ENCODE peak calls at places on chromosomes 11 and 22, in ten cellular contexts. I is thoracic aorta, M is brain microvascular endothelial cell, K is Panc1, V is fibroblast of the aortic adventitia, R is AG09309, E is GM12865, D is endothelial cell of umbilical vein, X is transverse colon, T is body of pancreas. S is an unnamed sample.

GRCh38 chr11:13276454-13276851 is 1.1 kb upstream of the BMAL1 start:
- DNase-seq in R (no peak), T (peak), V (no peak), M (no peak), X (peak), I (no peak), E (no peak), D (no peak), K (no peak), S (no peak)

GRCh38 chr11:71080239-71081097 is 171.9 kb downstream of the SHANK2 start:
- DNase-seq in K (peak), E (peak), X (peak), D (no peak), T (peak), M (peak), I (no peak), R (peak), V (peak), S (peak)

GRCh38 chr11:44860967-44861828 is 89.5 kb downstream of the TP53I11 start:
- DNase-seq in D (no peak), R (no peak), M (no peak), V (no peak), K (no peak), I (no peak), E (no peak), X (no peak), T (no peak), S (no peak)

GRCh38 chr11:72764503-72764902 is 12.3 kb upstream of the ARAP1 start:
- DNase-seq in V (no peak), M (no peak), T (peak), X (peak), E (no peak), D (no peak), I (no peak), K (no peak), R (no peak), S (no peak)

GRCh38 chr11:6755303-6755952 is 16.3 kb downstream of the OR2AG2 start:
- DNase-seq in V (peak), K (no peak), I (no peak), R (no peak), X (peak), T (peak), M (peak), E (peak), D (peak), S (peak)

GRCh38 chr11:83881428-83881827 is 595.3 kb upstream of the CCDC90B start:
- DNase-seq in R (no peak), E (peak), I (no peak), K (no peak), M (no peak), D (no peak), V (no peak), T (no peak), X (no peak), S (no peak)

GRCh38 chr11:27839226-27839913 is 139.1 kb upstream of the BDNF start:
- DNase-seq in K (no peak), D (peak), V (peak), M (peak), X (no peak), I (no peak), E (peak), T (no peak), R (peak), S (peak)

GRCh38 chr22:22928666-22929380 is 41.2 kb downstream of the IGLL5 start:
- DNase-seq in I (no peak), V (peak), T (no peak), K (no peak), X (peak), E (peak), D (no peak), R (no peak), M (peak), S (peak)

GRCh38 chr11:96126917-96127595 is 203.1 kb upstream of the MTMR2 start:
- DNase-seq in V (no peak), R (no peak), D (peak), M (no peak), T (no peak), I (no peak), E (no peak), K (no peak), X (no peak), S (no peak)

DNA sequence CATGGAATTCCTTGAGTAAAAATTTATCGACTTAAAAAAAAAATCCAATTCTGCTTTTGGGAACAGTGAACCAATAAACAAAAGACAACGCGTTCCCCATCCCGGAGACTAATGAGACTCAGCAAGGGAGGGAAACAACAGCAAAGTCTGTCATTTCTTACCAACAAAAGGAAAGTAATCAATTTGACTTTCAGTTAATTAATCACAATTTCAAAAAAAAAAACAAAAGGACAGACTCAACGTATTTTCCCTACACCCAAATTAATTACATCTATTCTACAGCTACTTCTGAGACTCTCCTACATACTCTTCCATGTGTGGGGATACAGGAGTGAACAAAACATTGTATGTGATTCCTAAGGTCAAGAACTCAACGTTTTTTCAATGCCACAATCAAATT is 1.9 kb downstream of the RDX start:
- DNase-seq in T (no peak), I (no peak), E (no peak), R (no peak), V (no peak), M (no peak), X (no peak), D (peak), K (no peak), S (no peak)
- H3K4me3 ChIP-seq in T (no peak), I (peak), E (peak), R (no peak), V (peak), M (peak), X (peak), D (peak), K (peak), S (peak)

GRCh38 chr22:44988671-44989070 is 21.1 kb downstream of the PHF21B start:
- DNase-seq in X (no peak), D (no peak), K (no peak), M (no peak), R (no peak), I (no peak), V (no peak), E (no peak), T (no peak), S (no peak)
- TF ChIP-seq CTCF in X (no peak), D (no peak), K (no peak), M (peak), R (peak), I (no peak), V (no peak), E (peak), T (no peak), S (no peak)

GRCh38 chr11:35617316-35617686 is 959 bp upstream of the FJX1 start:
- DNase-seq in X (no peak), E (no peak), D (no peak), I (no peak), T (no peak), M (no peak), R (no peak), K (no peak), V (no peak), S (no peak)
- H3K4me3 ChIP-seq in X (no peak), E (no peak), D (peak), I (peak), T (no peak), M (peak), R (peak), K (peak), V (peak), S (peak)

GRCh38 chr11:120695426-120695825 is 183.9 kb downstream of the GRIK4 start:
- DNase-seq in R (no peak), K (no peak), I (no peak), E (no peak), T (no peak), V (no peak), D (no peak), X (no peak), M (no peak), S (no peak)

GRCh38 chr11:120694706-120695105 is 183.2 kb downstream of the GRIK4 start:
- DNase-seq in D (no peak), I (no peak), M (no peak), X (no peak), E (no peak), R (no peak), T (no peak), K (no peak), V (no peak), S (no peak)

GRCh38 chr11:120696597-120696996 is 185.0 kb downstream of the GRIK4 start:
- DNase-seq in R (no peak), X (no peak), I (no peak), T (no peak), V (no peak), E (no peak), M (no peak), D (no peak), K (no peak), S (no peak)

GRCh38 chr11:120702656-120703055 is 191.1 kb downstream of the GRIK4 start:
- DNase-seq in E (peak), I (no peak), V (no peak), M (no peak), X (no peak), D (no peak), K (no peak), R (no peak), T (no peak), S (no peak)

DNA sequence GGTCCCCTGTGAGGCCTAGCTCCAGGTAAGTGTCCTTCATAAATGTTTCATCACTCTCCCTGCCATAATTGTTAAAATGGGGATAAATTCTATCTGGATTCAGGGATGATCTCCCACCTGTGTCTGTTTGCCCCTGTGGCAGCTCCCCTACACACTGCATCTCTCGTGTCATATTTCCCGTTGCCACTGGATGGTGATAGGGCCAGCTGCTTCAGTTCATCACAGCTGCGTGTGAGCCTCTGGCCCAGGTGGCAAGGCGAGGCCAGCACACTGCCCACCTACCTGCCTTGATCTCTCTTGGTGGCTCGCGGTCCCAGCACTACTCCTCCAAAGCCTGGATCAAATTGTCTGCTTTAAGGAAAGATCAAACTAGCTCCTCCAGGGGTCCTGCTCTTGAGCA is 187.4 kb downstream of the GRIK4 start:
- DNase-seq in R (no peak), K (no peak), D (no peak), X (no peak), E (no peak), T (no peak), I (no peak), M (no peak), V (no peak), S (no peak)
- TF ChIP-seq CTCF in R (no peak), K (no peak), D (no peak), X (no peak), E (no peak), T (no peak), I (no peak), M (no peak), V (no peak), S (no peak)

DNA sequence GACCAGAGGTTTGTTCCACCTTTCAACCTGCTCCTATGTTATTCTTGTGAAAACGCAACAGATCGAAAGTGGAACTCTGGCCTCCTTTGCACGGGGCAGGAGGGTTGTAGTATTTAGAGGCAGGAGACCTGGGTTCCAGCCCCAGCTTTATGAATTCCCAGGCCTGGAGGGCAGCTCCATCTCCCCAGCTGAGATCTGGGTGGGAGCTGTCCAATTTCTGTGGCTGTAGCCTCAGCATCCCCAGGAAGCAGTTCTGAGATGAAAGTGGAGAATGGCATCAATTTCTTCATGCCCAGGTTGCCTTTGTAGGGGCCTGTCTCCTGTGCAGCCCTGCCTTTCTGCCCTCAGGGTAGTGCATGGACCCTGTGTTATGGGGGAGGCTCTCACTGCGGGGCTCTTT is 4.1 kb downstream of the FADS2 start:
- DNase-seq in E (no peak), D (no peak), V (no peak), R (no peak), X (no peak), T (no peak), K (no peak), M (no peak), I (no peak), S (no peak)
- H3K4me3 ChIP-seq in E (no peak), D (no peak), V (no peak), R (no peak), X (no peak), T (no peak), K (peak), M (no peak), I (no peak), S (no peak)

DNA sequence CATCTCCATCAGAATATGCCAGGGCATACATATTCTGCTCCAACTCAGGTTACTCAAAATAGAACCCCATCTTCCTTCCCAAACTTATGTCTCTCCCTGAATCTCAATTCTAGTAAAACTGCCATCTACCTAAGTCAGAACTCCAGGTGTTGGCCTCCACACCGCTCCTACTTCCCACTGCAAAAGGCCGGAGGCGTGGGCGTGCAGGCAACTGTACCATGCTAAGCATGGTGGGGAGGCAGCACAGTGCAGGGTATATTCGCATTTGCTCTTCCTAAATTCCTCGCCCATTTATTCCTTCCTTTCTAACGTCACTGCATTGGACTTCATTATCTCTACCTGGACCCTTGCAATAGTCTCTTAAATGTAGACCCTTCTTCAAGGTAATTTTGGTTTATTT is 97.8 kb downstream of the MICAL3 start:
- DNase-seq in E (no peak), R (no peak), V (no peak), M (no peak), D (no peak), I (no peak), K (no peak), T (no peak), X (no peak), S (no peak)
- TF ChIP-seq CTCF in E (no peak), R (no peak), V (no peak), M (no peak), D (no peak), I (no peak), K (no peak), T (no peak), X (no peak), S (no peak)

GRCh38 chr22:38923463-38924196 is 33.8 kb upstream of the APOBEC3A start:
- DNase-seq in M (peak), K (peak), V (peak), X (peak), E (no peak), T (peak), R (peak), I (peak), D (peak), S (peak)

GRCh38 chr22:38921801-38922200 is 35.6 kb upstream of the APOBEC3A start:
- DNase-seq in R (no peak), T (no peak), E (no peak), M (no peak), D (no peak), K (no peak), I (no peak), X (no peak), V (no peak), S (no peak)

GRCh38 chr22:38925571-38926041 is 31.8 kb upstream of the APOBEC3A start:
- DNase-seq in K (no peak), D (no peak), T (no peak), M (no peak), E (no peak), I (no peak), X (no peak), V (peak), R (no peak), S (no peak)

GRCh38 chr22:38927033-38927789 is 30.2 kb upstream of the APOBEC3A start:
- DNase-seq in V (peak), I (peak), X (peak), R (no peak), T (peak), K (peak), E (peak), M (peak), D (peak), S (peak)

GRCh38 chr22:38924197-38924952 is 33.0 kb upstream of the APOBEC3A start:
- DNase-seq in R (peak), M (peak), X (peak), T (peak), E (no peak), V (peak), D (peak), K (peak), I (peak), S (peak)
- H3K4me3 ChIP-seq in R (no peak), M (peak), X (peak), T (no peak), E (no peak), V (peak), D (peak), K (peak), I (peak), S (no peak)

S was measured in fibroblast of pulmonary artery.